ENCODE peak calls at places on chromosome 6, in five cellular contexts. M, A, L, I and Z are unnamed samples.

GRCh38 chr6:157376706-157377230 is 4.2 kb upstream of the ZDHHC14 start:
- DNase-seq in M (no peak), A (no peak), L (no peak), I (no peak), Z (no peak)

GRCh38 chr6:13243033-13243432 is 85.3 kb downstream of the TBC1D7 start:
- DNase-seq in M (no peak), A (no peak), L (no peak), I (no peak), Z (no peak)

GRCh38 chr6:102686461-102686860 is 1293.0 kb downstream of the GRIK2 start:
- DNase-seq in M (no peak), A (no peak), L (no peak), I (no peak), Z (no peak)

GRCh38 chr6:109978174-109979032 is at the start of gene GPR6:
- DNase-seq in M (peak), A (no peak), L (peak), I (no peak), Z (peak)

GRCh38 chr6:110180228-110181008 is at the start of gene CDC40:
- DNase-seq in M (peak), A (peak), L (peak), I (no peak), Z (no peak)

GRCh38 chr6:135173989-135174484 is 7.1 kb upstream of the MYB start:
- DNase-seq in M (no peak), A (no peak), L (no peak), I (no peak), Z (no peak)

GRCh38 chr6:138897031-138897430 is 91.0 kb downstream of the REPS1 start:
- DNase-seq in M (no peak), A (no peak), L (no peak), I (no peak), Z (no peak)

GRCh38 chr6:163866192-163866591 is 451.7 kb downstream of the QKI start:
- DNase-seq in M (no peak), A (no peak), L (no peak), I (no peak), Z (no peak)

GRCh38 chr6:32668226-32668747 is 1.8 kb upstream of the HLA-DQB1 start:
- DNase-seq in M (peak), A (no peak), L (peak), I (no peak), Z (peak)

GRCh38 chr6:104908031-104908430 is 48.3 kb upstream of the HACE1 start:
- DNase-seq in M (no peak), A (no peak), L (no peak), I (no peak), Z (no peak)

GRCh38 chr6:163554032-163554431 is 139.5 kb downstream of the QKI start:
- DNase-seq in M (no peak), A (no peak), L (no peak), I (no peak), Z (no peak)

GRCh38 chr6:137829641-137830083 is 37.4 kb upstream of the TNFAIP3 start:
- DNase-seq in M (no peak), A (no peak), L (no peak), I (no peak), Z (peak)

GRCh38 chr6:21664263-21665081 is 70.9 kb downstream of the SOX4 start:
- DNase-seq in M (no peak), A (peak), L (peak), I (no peak), Z (no peak)

GRCh38 chr6:124792386-124792785 is 169.9 kb upstream of the RNF217 start:
- DNase-seq in M (no peak), A (no peak), L (no peak), I (no peak), Z (no peak)

GRCh38 chr6:37548067-37548674 is 48.5 kb upstream of the CCDC167 start:
- DNase-seq in M (no peak), A (no peak), L (no peak), I (no peak), Z (no peak)

DNA sequence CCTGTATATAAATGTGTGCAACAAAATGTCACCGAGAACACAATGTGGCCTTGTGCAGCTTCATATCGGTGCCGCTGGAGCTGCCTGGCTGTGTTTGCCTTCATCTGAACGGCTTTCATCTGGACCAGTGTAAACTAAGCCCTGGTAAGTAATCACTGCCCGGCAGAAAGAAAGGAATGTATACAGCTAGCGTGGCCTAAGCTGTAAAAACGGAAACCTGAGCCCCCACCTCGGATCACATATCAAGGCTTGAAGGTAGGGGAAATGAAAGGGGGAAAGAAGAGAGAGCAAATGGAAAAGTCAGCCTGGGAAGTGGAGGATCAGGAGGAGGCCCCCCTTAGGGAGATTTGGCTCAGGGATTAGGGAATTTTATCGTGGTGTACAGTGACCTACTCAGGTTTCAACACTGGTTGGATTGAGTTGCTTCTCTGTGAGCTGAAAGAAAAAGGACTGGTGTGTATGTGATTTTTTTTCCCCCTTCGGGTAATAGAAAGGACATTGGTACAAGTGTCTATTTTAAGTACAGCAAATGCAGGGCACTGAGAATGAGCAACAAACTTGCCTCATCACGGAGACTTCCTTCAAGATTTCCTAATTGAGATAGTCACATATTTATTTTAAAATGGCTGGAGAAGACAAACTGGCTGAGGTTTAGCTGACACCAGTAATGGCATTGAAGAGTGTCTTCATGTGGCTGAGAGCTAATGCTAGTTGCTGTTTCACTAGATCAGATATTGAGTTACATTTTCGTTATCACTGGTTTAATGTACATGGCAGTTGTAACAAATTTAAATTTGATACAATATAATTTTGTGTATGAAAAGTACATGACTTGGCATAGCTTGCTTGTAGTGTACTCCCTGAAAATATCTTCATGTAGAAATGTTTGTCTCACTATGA is 3.5 kb downstream of the SOBP start:
- DNase-seq in M (peak), A (no peak), L (peak), I (peak), Z (no peak)
- H3K4me3 ChIP-seq in M (peak), A (peak), L (peak), I (peak), Z (no peak)

GRCh38 chr6:168314948-168315347 is 4.6 kb downstream of the DACT2 start:
- DNase-seq in M (no peak), A (no peak), L (no peak), I (no peak), Z (no peak)

GRCh38 chr6:168314029-168314420 is 5.6 kb downstream of the DACT2 start:
- DNase-seq in M (no peak), A (no peak), L (no peak), I (no peak), Z (no peak)

GRCh38 chr6:168315626-168316025 is 4.0 kb downstream of the DACT2 start:
- DNase-seq in M (no peak), A (no peak), L (no peak), I (no peak), Z (no peak)

GRCh38 chr6:168311410-168312124 is 8.0 kb downstream of the DACT2 start:
- DNase-seq in M (no peak), A (no peak), L (no peak), I (no peak), Z (no peak)

GRCh38 chr6:168313371-168314028 is 6.1 kb downstream of the DACT2 start:
- DNase-seq in M (peak), A (no peak), L (no peak), I (no peak), Z (no peak)
- H3K4me3 ChIP-seq in M (peak), A (no peak), L (no peak), I (no peak), Z (no peak)

DNA sequence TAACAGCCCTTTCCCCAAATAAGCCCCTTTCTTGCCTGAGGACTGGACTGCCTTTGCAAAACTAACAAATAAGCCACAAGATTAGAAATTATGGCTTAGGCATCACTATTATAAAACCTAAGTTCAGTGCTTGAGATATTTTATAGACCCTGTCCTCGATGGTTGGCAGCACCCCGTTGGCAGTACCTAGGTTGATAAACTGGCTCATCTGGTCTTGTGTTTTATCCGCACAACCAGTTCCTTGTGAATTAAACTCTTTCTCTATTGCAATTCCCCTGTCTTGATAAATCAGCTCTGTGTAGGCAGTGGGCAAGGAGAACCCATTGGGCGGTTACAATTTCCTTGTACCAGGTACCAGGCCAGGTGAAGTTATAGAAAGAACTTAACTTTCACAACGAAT is 6.6 kb downstream of the LRP11 start:
- DNase-seq in M (no peak), A (no peak), L (no peak), I (no peak), Z (no peak)
- H3K4me3 ChIP-seq in M (no peak), A (no peak), L (no peak), I (peak), Z (no peak)

GRCh38 chr6:122408697-122409458 is 9.4 kb downstream of the HSF2 start:
- DNase-seq in M (no peak), A (no peak), L (no peak), I (no peak), Z (peak)
- H3K4me3 ChIP-seq in M (no peak), A (no peak), L (no peak), I (no peak), Z (no peak)

GRCh38 chr6:27288136-27289044 is 23.7 kb downstream of the POM121L2 start:
- DNase-seq in M (no peak), A (no peak), L (no peak), I (no peak), Z (no peak)
- H3K4me3 ChIP-seq in M (peak), A (no peak), L (no peak), I (no peak), Z (no peak)

GRCh38 chr6:41586564-41586963 is 40.4 kb downstream of the FOXP4 start:
- DNase-seq in M (no peak), A (no peak), L (no peak), I (no peak), Z (no peak)
- H3K4me3 ChIP-seq in M (no peak), A (no peak), L (no peak), I (no peak), Z (no peak)

GRCh38 chr6:122752990-122753687 is 26.4 kb upstream of the FABP7 start:
- DNase-seq in M (no peak), A (no peak), L (no peak), I (no peak), Z (no peak)
- H3K4me3 ChIP-seq in M (no peak), A (no peak), L (no peak), I (no peak), Z (no peak)

DNA sequence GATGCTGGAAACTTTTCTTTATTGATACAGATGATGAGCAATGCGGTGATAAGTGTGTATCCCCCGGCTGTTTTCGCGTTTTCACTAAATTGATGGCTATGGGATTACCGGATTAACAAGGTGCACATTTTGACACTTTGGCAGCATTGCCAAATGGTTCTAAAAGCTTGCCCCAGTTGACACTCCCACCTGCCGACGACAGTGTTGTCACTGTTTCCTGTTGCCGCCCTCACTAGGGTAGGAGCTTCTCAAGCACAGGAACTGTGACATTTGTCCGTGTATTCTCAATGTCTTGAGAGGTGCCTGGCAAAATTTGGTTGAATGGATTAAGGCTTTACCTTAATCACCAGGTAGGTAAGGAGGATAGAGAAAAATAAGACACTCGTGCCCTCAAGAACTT is 9.8 kb upstream of the MAPK13 start:
- DNase-seq in M (no peak), A (peak), L (no peak), I (no peak), Z (peak)
- H3K4me3 ChIP-seq in M (no peak), A (no peak), L (no peak), I (no peak), Z (no peak)